ENCODE peak calls at places on chromosome 14, in ten cellular contexts. E, S, N, H, A, C, U, T, Z and R are unnamed samples.
A peak's percentile ranks its signal among the peaks of the same experiment; 100 is the strongest.

GRCh38 chr14:55291480-55292081 is 20.4 kb downstream of the FBXO34 start:
- DNase-seq in E (no peak), S (no peak), N (no peak), H (no peak), A (no peak), C (no peak), U (no peak), T (no peak), Z (no peak), R (no peak)

GRCh38 chr14:67510121-67510520 is 21.6 kb upstream of the TMEM229B start:
- DNase-seq in E (no peak), S (no peak), N (no peak), H (no peak), A (no peak), C (no peak), U (peak; percentile 16), T (no peak), Z (no peak), R (no peak)

GRCh38 chr14:79483472-79483871 is 727.8 kb downstream of the DIO2 start:
- DNase-seq in E (no peak), S (no peak), N (no peak), H (no peak), A (peak; percentile 74), C (no peak), U (peak; percentile 7), T (no peak), Z (no peak), R (peak; percentile 9)

GRCh38 chr14:87522575-87522974 is 470.4 kb downstream of the GALC start:
- DNase-seq in E (no peak), S (no peak), N (no peak), H (no peak), A (no peak), C (no peak), U (no peak), T (no peak), Z (no peak), R (no peak)

GRCh38 chr14:68691031-68691864 is 101.6 kb downstream of the ZFP36L1 start:
- DNase-seq in E (no peak), S (peak; percentile 7), N (no peak), H (no peak), A (no peak), C (no peak), U (no peak), T (peak; percentile 59), Z (no peak), R (no peak)

GRCh38 chr14:94480809-94481208 is 4.8 kb upstream of the SERPINA9 start:
- DNase-seq in E (no peak), S (no peak), N (no peak), H (no peak), A (peak; percentile 9), C (no peak), U (peak; percentile 3), T (no peak), Z (no peak), R (no peak)

GRCh38 chr14:81550001-81550642 is 16.5 kb upstream of the SEL1L start:
- DNase-seq in E (no peak), S (no peak), N (no peak), H (no peak), A (no peak), C (no peak), U (no peak), T (no peak), Z (peak; percentile 71), R (no peak)

GRCh38 chr14:58272589-58273372 is 25.6 kb upstream of the ARID4A start:
- DNase-seq in E (no peak), S (no peak), N (peak; percentile 29), H (no peak), A (peak; percentile 67), C (no peak), U (peak; percentile 48), T (no peak), Z (peak; percentile 9), R (peak; percentile 34)

DNA sequence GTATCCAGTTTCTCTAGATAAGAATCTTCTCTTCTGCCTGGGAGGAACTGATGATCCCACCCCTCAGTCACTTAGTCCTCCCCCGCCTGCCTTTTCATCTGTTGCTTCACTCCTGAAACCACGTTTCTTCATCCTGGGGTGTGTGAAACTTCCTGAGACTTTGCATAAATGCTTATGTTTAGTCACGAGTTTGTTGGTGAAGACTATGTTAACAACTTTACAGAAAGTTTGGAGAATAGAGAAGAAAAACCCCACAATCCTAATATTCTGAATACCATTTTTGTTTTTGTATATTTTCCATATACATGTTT is 33.2 kb downstream of the MARK3 start:
- DNase-seq in E (no peak), S (no peak), N (no peak), H (no peak), A (peak; percentile 37), C (no peak), U (peak; percentile 61), T (no peak), Z (peak; percentile 55), R (no peak)
- H3K4me3 ChIP-seq in E (no peak overlapping the region), S (no peak overlapping the region), N (no peak overlapping the region), H (no peak overlapping the region), A (no peak overlapping the region), C (no peak overlapping the region), U (no peak overlapping the region), T (no peak overlapping the region), Z (no peak overlapping the region), R (no peak overlapping the region)

GRCh38 chr14:23299558-23299957 is 3.1 kb downstream of the PPP1R3E start:
- DNase-seq in E (no peak), S (no peak), N (peak; percentile 46), H (no peak), A (peak; percentile 53), C (no peak), U (peak; percentile 84), T (peak; percentile 64), Z (peak; percentile 60), R (no peak)

GRCh38 chr14:23300687-23301223 is 1.9 kb downstream of the PPP1R3E start:
- DNase-seq in E (no peak), S (peak; percentile 54), N (peak; percentile 35), H (no peak), A (peak; percentile 18), C (no peak), U (no peak), T (peak; percentile 50), Z (no peak), R (no peak)

GRCh38 chr14:23301288-23301968 is 1.2 kb downstream of the PPP1R3E start:
- DNase-seq in E (peak; percentile 93), S (peak; percentile 98), N (peak; percentile 99), H (peak; percentile 99), A (peak; percentile 99), C (peak; percentile 98), U (peak; percentile 97), T (peak; percentile 97), Z (peak; percentile 100), R (peak; percentile 96)

GRCh38 chr14:23299186-23299521 is 3.5 kb downstream of the PPP1R3E start:
- DNase-seq in E (no peak), S (no peak), N (no peak), H (no peak), A (no peak), C (no peak), U (no peak), T (no peak), Z (no peak), R (no peak)

GRCh38 chr14:23299986-23300686 is 2.5 kb downstream of the PPP1R3E start:
- DNase-seq in E (no peak), S (no peak), N (no peak), H (no peak), A (no peak), C (no peak), U (no peak), T (no peak), Z (no peak), R (no peak)
- H3K4me3 ChIP-seq in E (peak overlapping the region; percentile 63), S (peak overlapping the region; percentile 71), N (peak overlapping the region; percentile 16), H (peak overlapping the region; percentile 82), A (peak overlapping the region; percentile 63), C (peak overlapping the region; percentile 90), U (peak overlapping the region; percentile 95), T (peak overlapping the region; percentile 66), Z (peak overlapping the region; percentile 89), R (peak overlapping the region; percentile 71)

GRCh38 chr14:50668008-50668851 is at the start of gene SAV1:
- DNase-seq in E (peak; percentile 31), S (peak; percentile 82), N (peak; percentile 82), H (peak; percentile 92), A (peak; percentile 89), C (peak; percentile 80), U (peak; percentile 86), T (peak; percentile 87), Z (peak; percentile 78), R (peak; percentile 81)

GRCh38 chr14:50670196-50670875 is 2.2 kb upstream of the SAV1 start:
- DNase-seq in E (no peak), S (no peak), N (no peak), H (no peak), A (no peak), C (no peak), U (no peak), T (no peak), Z (no peak), R (no peak)

GRCh38 chr14:50669441-50669986 is 1.4 kb upstream of the SAV1 start:
- DNase-seq in E (no peak), S (no peak), N (peak; percentile 17), H (no peak), A (no peak), C (no peak), U (no peak), T (no peak), Z (no peak), R (no peak)

GRCh38 chr14:50667491-50668007 is 557 bp downstream of the SAV1 start:
- DNase-seq in E (peak; percentile 11), S (no peak), N (no peak), H (peak; percentile 75), A (no peak), C (peak; percentile 50), U (no peak), T (peak; percentile 66), Z (peak; percentile 61), R (no peak)

GRCh38 chr14:50668852-50669194 is 717 bp upstream of the SAV1 start:
- DNase-seq in E (no peak), S (no peak), N (no peak), H (no peak), A (no peak), C (no peak), U (no peak), T (no peak), Z (no peak), R (no peak)
- H3K4me3 ChIP-seq in E (peak overlapping the region; percentile 60), S (peak overlapping the region; percentile 78), N (peak overlapping the region; percentile 19), H (peak overlapping the region; percentile 68), A (peak overlapping the region; percentile 88), C (peak overlapping the region; percentile 88), U (peak overlapping the region; percentile 82), T (peak overlapping the region; percentile 79), Z (peak overlapping the region; percentile 60), R (peak overlapping the region; percentile 88)

GRCh38 chr14:51225751-51226150 is 14.3 kb upstream of the TMX1 start:
- DNase-seq in E (no peak), S (no peak), N (no peak), H (no peak), A (no peak), C (no peak), U (no peak), T (no peak), Z (no peak), R (no peak)

GRCh38 chr14:51216602-51217001 is 23.4 kb upstream of the TMX1 start:
- DNase-seq in E (no peak), S (no peak), N (no peak), H (no peak), A (no peak), C (no peak), U (no peak), T (no peak), Z (no peak), R (no peak)

GRCh38 chr14:51224551-51224950 is 15.5 kb upstream of the TMX1 start:
- DNase-seq in E (no peak), S (no peak), N (no peak), H (no peak), A (peak; percentile 7), C (no peak), U (no peak), T (no peak), Z (no peak), R (no peak)

GRCh38 chr14:51219473-51220448 is 20.3 kb upstream of the TMX1 start:
- DNase-seq in E (no peak), S (no peak), N (peak; percentile 45), H (no peak), A (peak; percentile 49), C (no peak), U (peak; percentile 75), T (peak; percentile 28), Z (peak; percentile 50), R (peak; percentile 46)
- H3K4me3 ChIP-seq in E (no peak overlapping the region), S (no peak overlapping the region), N (no peak overlapping the region), H (no peak overlapping the region), A (no peak overlapping the region), C (no peak overlapping the region), U (no peak overlapping the region), T (no peak overlapping the region), Z (no peak overlapping the region), R (no peak overlapping the region)